ENCODE peak calls at places on chromosomes 1 and 21, in eight cellular contexts. B is BE2C, P is type B pancreatic cell, C is progenitor cell of endocrine pancreas, H is DND-41, Z is GM20000, I is A549, K is tibial artery. N is an unnamed sample.
A peak's percentile ranks its signal among the peaks of the same experiment; 100 is the strongest.

GRCh38 chr1:206975313-206975712 is 5.1 kb upstream of the FCAMR start:
- DNase-seq in C (no peak), H (no peak), I (no peak), K (no peak), Z (no peak), P (no peak), B (peak; percentile 46), N (no peak)

GRCh38 chr1:165228676-165229075 is 127.8 kb downstream of the LMX1A start:
- DNase-seq in B (no peak), H (peak; percentile 24), I (no peak), Z (no peak), P (no peak), K (no peak), C (no peak), N (no peak)

GRCh38 chr1:82154231-82154630 is 353.5 kb downstream of the ADGRL2 start:
- DNase-seq in Z (no peak), I (no peak), C (no peak), P (no peak), H (no peak), K (no peak), B (no peak), N (no peak)

GRCh38 chr21:29777155-29777554 is 162.6 kb downstream of the GRIK1 start:
- DNase-seq in I (no peak), H (no peak), C (no peak), P (no peak), B (no peak), K (no peak), Z (no peak), N (no peak)

GRCh38 chr1:162070094-162070748 is 730 bp downstream of the NOS1AP start:
- DNase-seq in I (no peak), P (peak; percentile 71), Z (no peak), H (no peak), B (no peak), K (no peak), C (no peak), N (peak; percentile 41)

GRCh38 chr1:109928591-109929111 is 18.0 kb downstream of the CSF1 start:
- DNase-seq in B (peak; percentile 44), K (peak; percentile 78), H (no peak), C (no peak), P (no peak), I (no peak), Z (no peak), N (no peak)

GRCh38 chr1:231903586-231904081 is 277.0 kb downstream of the DISC1 start:
- DNase-seq in C (no peak), B (no peak), I (no peak), Z (no peak), P (no peak), H (no peak), K (no peak), N (no peak)

GRCh38 chr1:16905112-16905855 is 9.5 kb downstream of the RNU1-2 start:
- DNase-seq in H (peak; percentile 72), I (peak; percentile 89), C (no peak), P (no peak), Z (peak; percentile 79), B (no peak), K (peak; percentile 73), N (no peak)

GRCh38 chr1:234969630-234970370 is 158.8 kb downstream of the TOMM20 start:
- DNase-seq in P (peak; percentile 79), B (peak; percentile 92), K (no peak), C (peak; percentile 47), I (no peak), Z (no peak), H (no peak), N (peak; percentile 58)

GRCh38 chr1:10056599-10056987 is 23.8 kb downstream of the UBE4B start:
- DNase-seq in K (peak; percentile 28), Z (no peak), I (no peak), C (no peak), B (no peak), H (no peak), P (no peak), N (no peak)

GRCh38 chr1:111647738-111648137 is 28.1 kb downstream of the RAP1A start:
- DNase-seq in K (no peak), B (no peak), C (no peak), Z (no peak), P (no peak), I (no peak), H (no peak), N (no peak)

GRCh38 chr1:21913258-21913657 is 23.9 kb downstream of the HSPG2 start:
- DNase-seq in K (no peak), P (no peak), B (no peak), I (no peak), H (no peak), C (no peak), Z (no peak), N (no peak)

GRCh38 chr1:31605908-31606427 is 11.5 kb upstream of the HCRTR1 start:
- DNase-seq in I (no peak), H (no peak), K (no peak), Z (peak; percentile 90), P (no peak), C (no peak), B (no peak), N (no peak)

GRCh38 chr1:48560114-48560513 is 88.1 kb upstream of the SPATA6 start:
- DNase-seq in P (no peak), C (no peak), K (no peak), I (no peak), B (no peak), H (no peak), Z (no peak), N (no peak)

DNA sequence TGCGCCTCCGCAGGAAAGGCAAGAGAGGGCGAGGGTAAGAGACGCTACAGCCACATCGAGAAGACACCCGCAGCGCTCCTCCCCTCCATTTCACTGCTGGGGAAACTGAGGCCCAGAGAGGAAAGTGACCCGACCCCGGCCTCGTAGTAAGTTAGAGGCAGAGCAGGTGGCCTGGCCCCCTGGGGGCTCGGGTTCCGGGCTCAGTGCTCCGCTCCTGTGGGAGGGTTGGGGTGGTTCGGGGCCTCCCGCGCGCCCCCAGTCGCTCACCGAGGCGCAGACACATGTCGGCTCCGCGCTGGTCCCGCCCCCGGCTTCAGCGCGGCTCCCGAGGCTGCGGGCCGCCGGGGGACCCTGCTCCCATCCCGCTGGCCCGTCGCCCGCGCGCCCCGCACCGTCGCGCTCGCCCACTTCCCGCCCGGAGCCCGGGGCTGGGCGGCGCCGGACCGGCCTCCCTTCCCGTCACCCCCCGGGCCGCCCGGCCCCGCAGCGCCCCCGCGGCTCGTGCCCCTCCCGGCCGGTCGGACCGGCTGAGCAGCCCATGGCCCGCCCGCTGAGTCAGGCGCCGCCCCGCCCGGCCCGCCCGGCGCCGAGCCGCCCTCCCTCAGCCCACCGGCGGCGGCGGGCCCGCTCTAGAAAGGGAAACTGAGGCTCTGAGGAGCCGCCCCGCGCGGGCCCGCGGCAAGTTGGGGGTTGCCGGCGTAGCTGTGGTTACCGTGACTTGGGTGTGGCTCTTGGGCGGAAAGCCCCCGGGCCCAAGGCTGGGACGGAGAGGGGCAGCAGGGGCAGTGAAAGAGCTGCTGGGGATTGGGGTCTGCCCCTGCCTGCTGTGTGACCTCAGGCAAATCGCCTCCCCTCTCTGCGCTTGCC is at the start of gene TMEM54:
- DNase-seq in B (no peak), H (no peak), C (peak; percentile 50), Z (peak; percentile 78), P (no peak), I (no peak), K (peak; percentile 72), N (peak; percentile 87)
- TF ChIP-seq CTCF in B (no peak), H (no peak), C (no peak), Z (no peak), P (no peak), I (no peak), K (no peak), N (no peak)

DNA sequence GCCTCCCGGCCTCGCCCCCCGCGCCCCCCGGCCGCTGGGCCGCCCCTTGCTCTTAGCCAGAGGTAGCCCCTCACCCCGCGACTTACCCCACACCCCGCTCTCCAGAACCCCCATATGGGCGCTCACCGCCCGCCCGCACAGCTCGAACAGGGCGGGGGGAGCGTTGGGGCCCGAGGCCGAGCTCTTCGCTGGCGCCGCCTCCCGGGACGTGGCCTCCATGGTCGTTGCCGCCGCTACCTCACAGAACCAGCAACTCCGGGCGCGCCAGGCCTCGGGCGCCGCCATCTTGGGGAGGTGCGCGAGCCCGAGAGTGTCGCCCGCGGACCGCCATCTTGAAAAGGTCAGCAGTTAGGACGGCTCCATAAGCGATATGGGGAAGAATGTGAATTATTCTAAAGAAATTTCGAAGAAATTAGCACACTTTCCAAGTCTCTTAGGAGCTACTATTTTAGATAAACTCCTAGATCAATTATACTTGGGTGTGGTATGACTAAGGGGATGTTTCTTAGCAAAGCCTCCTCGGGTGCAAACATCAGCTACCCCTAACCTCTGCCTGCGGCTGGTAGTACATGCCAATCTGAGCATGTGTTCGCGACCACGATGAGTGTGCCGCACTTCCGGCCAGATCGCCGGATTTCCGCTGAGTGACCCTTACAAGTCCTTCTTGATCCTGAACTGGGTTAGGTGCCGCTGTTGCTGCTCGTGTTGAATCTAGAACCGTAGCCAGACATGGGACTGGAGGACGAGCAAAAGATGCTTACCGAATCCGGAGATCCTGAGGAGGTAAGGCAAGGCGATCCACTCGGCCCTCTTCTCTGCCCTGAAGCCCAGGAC is at the start of the genes LRRC41 and UQCRH:
- DNase-seq in H (peak; percentile 93), Z (peak; percentile 94), C (peak; percentile 89), B (peak; percentile 87), K (peak; percentile 96), P (peak; percentile 94), I (peak; percentile 98), N (peak; percentile 93)
- TF ChIP-seq CTCF in H (peak; percentile 33), Z (no peak), C (no peak), B (no peak), K (no peak), P (no peak), I (no peak), N (no peak)

DNA sequence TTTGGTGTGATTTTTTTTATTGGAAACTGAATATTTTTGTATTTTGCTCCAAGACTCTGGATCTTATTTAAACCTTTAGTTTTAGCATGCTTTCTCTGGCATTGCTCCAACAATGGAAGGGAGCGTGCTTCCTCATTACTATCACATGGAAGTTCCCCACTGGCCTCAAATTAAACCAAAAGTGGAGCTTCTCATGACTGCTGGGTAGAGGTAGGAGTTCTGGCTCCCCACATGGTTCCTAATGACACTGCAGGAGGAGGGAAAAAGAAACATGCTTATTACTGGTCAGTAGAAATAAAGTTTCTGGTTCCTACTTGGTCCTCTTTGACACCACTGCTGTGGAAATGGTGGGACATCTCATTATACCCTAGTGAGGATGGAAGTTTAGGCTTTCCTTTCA is 310.5 kb downstream of the PTGER3 start:
- DNase-seq in K (no peak), H (no peak), B (no peak), P (no peak), Z (no peak), I (no peak), C (no peak), N (no peak)
- TF ChIP-seq CTCF in K (no peak), H (no peak), B (no peak), P (no peak), Z (no peak), I (no peak), C (no peak), N (no peak)

DNA sequence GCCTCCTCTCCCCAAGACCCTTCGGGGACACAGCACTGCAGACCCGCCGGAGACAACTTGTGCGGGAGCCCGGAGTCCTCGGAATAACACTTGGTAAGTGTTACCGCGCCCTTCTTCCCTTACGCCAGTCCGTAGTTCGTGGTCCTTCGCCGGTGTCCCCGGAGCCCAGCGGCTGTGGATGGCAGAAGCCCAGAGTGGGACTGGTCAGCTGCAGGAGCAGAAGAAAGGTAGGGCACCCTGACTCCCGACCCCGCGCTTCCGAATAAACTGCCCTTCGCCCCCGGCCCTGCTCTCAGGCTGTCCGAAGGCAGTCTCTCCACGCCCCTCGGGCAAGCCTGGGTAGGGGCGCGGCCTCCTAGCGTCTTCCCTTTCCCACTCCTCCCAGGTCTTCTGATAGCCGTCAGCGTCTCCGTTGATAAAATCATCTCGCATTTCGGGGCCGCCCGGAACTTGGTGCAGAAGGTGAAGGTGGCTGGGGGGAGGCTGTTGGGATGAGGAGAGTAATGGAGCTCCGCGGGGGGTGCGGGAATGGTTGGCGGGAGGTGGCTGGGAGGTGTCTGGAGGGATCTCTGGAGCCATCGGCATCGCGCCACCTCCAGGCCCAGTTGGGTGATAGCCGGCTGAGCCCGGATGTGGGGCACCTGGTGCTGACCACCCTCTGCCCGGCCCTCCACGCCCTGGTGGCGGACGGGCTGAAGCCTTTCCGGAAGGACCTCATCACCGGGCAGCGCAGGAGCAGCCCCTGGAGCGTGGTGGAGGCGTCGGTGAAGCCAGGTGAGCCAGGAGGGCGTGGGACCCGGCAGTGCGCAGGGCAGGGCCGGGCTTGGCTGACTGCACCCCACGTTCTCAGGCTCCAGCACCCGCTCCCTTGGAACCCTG is 4.3 kb downstream of the RUSC1 start:
- DNase-seq in C (peak; percentile 44), P (no peak), B (peak; percentile 64), H (no peak), K (peak; percentile 75), Z (peak; percentile 59), I (peak; percentile 72), N (peak; percentile 81)
- TF ChIP-seq CTCF in C (peak; percentile 58), P (peak; percentile 68), B (peak; percentile 49), H (no peak), K (peak; percentile 32), Z (no peak), I (peak; percentile 51), N (peak; percentile 73)

N was measured in Calu3.